ENCODE peak calls at places on chromosomes 11 and 22, in four cellular contexts. One of them, this sample, is unnamed. For H3K27me3, the result is how much of the 10 kb centered on the place peaks cover.

GRCh38 chr11:13297917-13298356 is 20.3 kb downstream of the BMAL1 start:
- DNase-seq in IMR-90: no peak
- DNase-seq in H1: no peak
- DNase-seq in mesendoderm: no peak
- DNase-seq in this sample: no peak

GRCh38 chr22:43424201-43424600 is 12.4 kb downstream of the MPPED1 start:
- DNase-seq in IMR-90: no peak
- DNase-seq in H1: no peak
- DNase-seq in mesendoderm: no peak
- DNase-seq in this sample: no peak

GRCh38 chr11:68546555-68546954 is 86.0 kb downstream of the PPP6R3 start:
- DNase-seq in IMR-90: peak
- DNase-seq in H1: no peak
- DNase-seq in mesendoderm: peak
- DNase-seq in this sample: no peak

GRCh38 chr11:2233693-2234455 is 36.5 kb downstream of the ASCL2 start:
- DNase-seq in IMR-90: no peak
- DNase-seq in H1: no peak
- DNase-seq in mesendoderm: no peak
- DNase-seq in this sample: no peak

GRCh38 chr22:28907311-28908008 is 24.1 kb downstream of the ZNRF3 start:
- DNase-seq in IMR-90: peak
- DNase-seq in H1: no peak
- DNase-seq in mesendoderm: no peak
- DNase-seq in this sample: no peak

GRCh38 chr11:35040221-35040942 is 98.6 kb upstream of the CD44 start:
- DNase-seq in IMR-90: peak
- DNase-seq in H1: no peak
- DNase-seq in mesendoderm: no peak
- DNase-seq in this sample: no peak

GRCh38 chr22:40273319-40273718 is 73.0 kb upstream of the ADSL start:
- DNase-seq in IMR-90: no peak
- DNase-seq in H1: no peak
- DNase-seq in mesendoderm: no peak
- DNase-seq in this sample: no peak

GRCh38 chr11:79229047-79229446 is 211.8 kb downstream of the TENM4 start:
- DNase-seq in IMR-90: no peak
- DNase-seq in H1: no peak
- DNase-seq in mesendoderm: no peak
- DNase-seq in this sample: no peak

GRCh38 chr11:10885703-10886363 is 28.0 kb upstream of the ZBED5 start:
- DNase-seq in IMR-90: peak
- DNase-seq in H1: no peak
- DNase-seq in mesendoderm: no peak
- DNase-seq in this sample: no peak

GRCh38 chr11:97140885-97141494 is 751.2 kb downstream of the JRKL start:
- DNase-seq in IMR-90: no peak
- DNase-seq in H1: no peak
- DNase-seq in mesendoderm: peak
- DNase-seq in this sample: no peak

GRCh38 chr11:76553554-76554476 is 109.0 kb downstream of the EMSY start:
- DNase-seq in IMR-90: no peak
- DNase-seq in H1: no peak
- DNase-seq in mesendoderm: peak
- DNase-seq in this sample: no peak

GRCh38 chr11:76557466-76557865 is 112.6 kb downstream of the EMSY start:
- DNase-seq in IMR-90: no peak
- DNase-seq in H1: no peak
- DNase-seq in mesendoderm: no peak
- DNase-seq in this sample: no peak

GRCh38 chr11:76551400-76551799 is 106.6 kb downstream of the EMSY start:
- DNase-seq in IMR-90: no peak
- DNase-seq in H1: no peak
- DNase-seq in mesendoderm: no peak
- DNase-seq in this sample: no peak

GRCh38 chr11:76552987-76553386 is 108.2 kb downstream of the EMSY start:
- DNase-seq in IMR-90: no peak
- DNase-seq in H1: no peak
- DNase-seq in mesendoderm: no peak
- DNase-seq in this sample: no peak

GRCh38 chr11:76554767-76555166 is 109.9 kb downstream of the EMSY start:
- DNase-seq in IMR-90: no peak
- DNase-seq in H1: no peak
- DNase-seq in mesendoderm: peak
- DNase-seq in this sample: no peak
- H3K27me3 ChIP-seq in IMR-90: under half
- H3K27me3 ChIP-seq in H1: under half
- H3K27me3 ChIP-seq in mesendoderm: under half
- H3K27me3 ChIP-seq in this sample: under half

DNA sequence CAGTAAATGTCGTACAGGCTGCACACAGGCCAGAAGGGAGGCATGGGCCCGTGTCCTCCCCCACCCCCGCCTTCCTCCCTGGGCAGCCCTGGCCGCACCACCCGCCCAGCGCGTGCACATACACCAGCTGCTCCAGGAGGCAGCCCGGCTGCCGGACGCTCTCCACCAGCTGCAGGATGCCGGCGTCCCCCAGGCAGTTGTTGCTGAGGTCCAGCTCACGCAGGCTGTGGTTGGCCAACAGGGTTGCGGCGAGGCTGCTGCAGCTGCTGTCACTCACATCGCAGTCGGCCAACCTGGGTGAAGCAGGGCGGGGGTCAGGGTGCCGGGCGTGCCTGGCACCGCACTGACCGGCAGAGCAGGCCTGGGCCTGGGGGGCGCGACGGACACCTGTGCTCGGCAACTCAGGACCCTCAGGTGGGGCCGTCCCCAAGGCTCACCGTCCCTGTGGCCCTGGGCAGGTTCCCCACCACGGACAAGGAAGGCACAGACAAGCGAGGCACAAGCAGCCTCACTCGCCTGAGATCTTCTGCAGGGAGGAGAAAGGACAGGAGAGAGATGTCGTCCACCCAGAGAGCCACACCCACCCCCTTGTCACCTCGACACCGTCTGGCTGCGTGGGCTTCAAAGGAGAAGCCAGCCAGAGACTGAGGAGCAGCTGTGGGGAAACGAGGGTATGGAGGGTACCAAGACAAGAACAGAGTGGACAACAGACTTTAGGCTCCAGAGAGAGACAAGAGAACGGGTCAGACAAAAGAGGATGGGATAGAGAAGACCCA is 12.1 kb downstream of the RNH1 start:
- DNase-seq in IMR-90: no peak
- DNase-seq in H1: peak
- DNase-seq in mesendoderm: no peak
- DNase-seq in this sample: no peak
- H3K56ac ChIP-seq in IMR-90: no peak
- H3K56ac ChIP-seq in H1: no peak
- H3K56ac ChIP-seq in mesendoderm: no peak
- H3K56ac ChIP-seq in this sample: no peak

GRCh38 chr11:1199689-1200610 is 22.9 kb upstream of the MUC5B start:
- DNase-seq in IMR-90: no peak
- DNase-seq in H1: no peak
- DNase-seq in mesendoderm: no peak
- DNase-seq in this sample: peak

GRCh38 chr11:1197431-1197885 is 25.4 kb upstream of the MUC5B start:
- DNase-seq in IMR-90: no peak
- DNase-seq in H1: no peak
- DNase-seq in mesendoderm: no peak
- DNase-seq in this sample: no peak

GRCh38 chr11:1200611-1201191 is 22.2 kb upstream of the MUC5B start:
- DNase-seq in IMR-90: no peak
- DNase-seq in H1: no peak
- DNase-seq in mesendoderm: no peak
- DNase-seq in this sample: peak

GRCh38 chr11:1197886-1198765 is 24.7 kb upstream of the MUC5B start:
- DNase-seq in IMR-90: no peak
- DNase-seq in H1: no peak
- DNase-seq in mesendoderm: no peak
- DNase-seq in this sample: peak

GRCh38 chr11:1198766-1199688 is 23.8 kb upstream of the MUC5B start:
- DNase-seq in IMR-90: no peak
- DNase-seq in H1: no peak
- DNase-seq in mesendoderm: no peak
- DNase-seq in this sample: peak
- H3K27me3 ChIP-seq in IMR-90: under half
- H3K27me3 ChIP-seq in H1: under half
- H3K27me3 ChIP-seq in mesendoderm: under half
- H3K27me3 ChIP-seq in this sample: under half

DNA sequence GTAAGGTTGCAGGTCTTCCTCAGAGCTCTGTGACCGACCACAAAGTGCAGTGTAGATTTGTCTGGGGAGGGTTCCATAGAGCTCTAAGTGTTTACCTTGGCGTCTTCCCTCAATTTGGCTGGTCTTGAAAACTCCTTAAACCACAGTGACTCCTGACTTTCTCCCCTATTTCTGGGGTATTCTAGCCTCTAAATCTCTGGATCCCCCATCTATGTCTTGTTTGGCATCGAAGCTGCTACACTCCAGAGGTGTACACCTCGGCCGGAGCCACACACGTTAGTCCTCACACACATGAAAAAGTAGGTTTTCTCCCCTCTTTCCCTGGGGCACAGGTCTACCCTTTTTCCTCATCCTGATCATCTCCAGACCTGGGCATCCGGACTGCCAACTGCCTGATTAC is 5.0 kb downstream of the POU2F3 start:
- DNase-seq in IMR-90: no peak
- DNase-seq in H1: no peak
- DNase-seq in mesendoderm: no peak
- DNase-seq in this sample: no peak
- H3K56ac ChIP-seq in IMR-90: no peak
- H3K56ac ChIP-seq in H1: no peak
- H3K56ac ChIP-seq in mesendoderm: no peak
- H3K56ac ChIP-seq in this sample: no peak

GRCh38 chr22:44541671-44542319 is 43.8 kb upstream of the RTL6 start:
- DNase-seq in IMR-90: no peak
- DNase-seq in H1: no peak
- DNase-seq in mesendoderm: no peak
- DNase-seq in this sample: no peak
- H3K27me3 ChIP-seq in IMR-90: under half
- H3K27me3 ChIP-seq in H1: under half
- H3K27me3 ChIP-seq in mesendoderm: under half
- H3K27me3 ChIP-seq in this sample: under half

GRCh38 chr11:31437742-31438435 is 68.2 kb downstream of the DNAJC24 start:
- DNase-seq in IMR-90: peak
- DNase-seq in H1: no peak
- DNase-seq in mesendoderm: no peak
- DNase-seq in this sample: no peak
- H3K56ac ChIP-seq in IMR-90: no peak
- H3K56ac ChIP-seq in H1: no peak
- H3K56ac ChIP-seq in mesendoderm: no peak
- H3K56ac ChIP-seq in this sample: no peak

GRCh38 chr11:104925850-104926249 is 27.6 kb upstream of the CASP12 start:
- DNase-seq in IMR-90: no peak
- DNase-seq in H1: no peak
- DNase-seq in mesendoderm: no peak
- DNase-seq in this sample: no peak

GRCh38 chr11:104928831-104929230 is 30.6 kb upstream of the CASP12 start:
- DNase-seq in IMR-90: no peak
- DNase-seq in H1: no peak
- DNase-seq in mesendoderm: no peak
- DNase-seq in this sample: no peak

GRCh38 chr11:104926771-104927470 is 28.7 kb upstream of the CASP12 start:
- DNase-seq in IMR-90: no peak
- DNase-seq in H1: no peak
- DNase-seq in mesendoderm: peak
- DNase-seq in this sample: peak
- H3K27me3 ChIP-seq in IMR-90: under half
- H3K27me3 ChIP-seq in H1: under half
- H3K27me3 ChIP-seq in mesendoderm: under half
- H3K27me3 ChIP-seq in this sample: under half

GRCh38 chr11:9601041-9601875 is 27.8 kb downstream of the WEE1 start:
- DNase-seq in IMR-90: peak
- DNase-seq in H1: peak
- DNase-seq in mesendoderm: peak
- DNase-seq in this sample: peak

GRCh38 chr11:9600166-9600565 is 26.7 kb downstream of the WEE1 start:
- DNase-seq in IMR-90: no peak
- DNase-seq in H1: peak
- DNase-seq in mesendoderm: no peak
- DNase-seq in this sample: no peak

GRCh38 chr11:9600651-9601040 is 27.2 kb downstream of the WEE1 start:
- DNase-seq in IMR-90: peak
- DNase-seq in H1: peak
- DNase-seq in mesendoderm: peak
- DNase-seq in this sample: no peak

GRCh38 chr11:9594267-9595046 is 21.0 kb downstream of the WEE1 start:
- DNase-seq in IMR-90: peak
- DNase-seq in H1: peak
- DNase-seq in mesendoderm: peak
- DNase-seq in this sample: no peak

GRCh38 chr11:9596926-9597325 is 23.5 kb downstream of the WEE1 start:
- DNase-seq in IMR-90: peak
- DNase-seq in H1: peak
- DNase-seq in mesendoderm: no peak
- DNase-seq in this sample: no peak
- H3K56ac ChIP-seq in IMR-90: no peak
- H3K56ac ChIP-seq in H1: no peak
- H3K56ac ChIP-seq in mesendoderm: no peak
- H3K56ac ChIP-seq in this sample: no peak

GRCh38 chr22:50605349-50606074 is 4.9 kb downstream of the MAPK8IP2 start:
- DNase-seq in IMR-90: no peak
- DNase-seq in H1: no peak
- DNase-seq in mesendoderm: no peak
- DNase-seq in this sample: no peak

GRCh38 chr22:50604623-50605348 is 4.2 kb downstream of the MAPK8IP2 start:
- DNase-seq in IMR-90: no peak
- DNase-seq in H1: no peak
- DNase-seq in mesendoderm: no peak
- DNase-seq in this sample: no peak

GRCh38 chr22:50604256-50604580 is 3.6 kb downstream of the MAPK8IP2 start:
- DNase-seq in IMR-90: no peak
- DNase-seq in H1: no peak
- DNase-seq in mesendoderm: no peak
- DNase-seq in this sample: peak

GRCh38 chr22:50602338-50602700 is 1.7 kb downstream of the MAPK8IP2 start:
- DNase-seq in IMR-90: no peak
- DNase-seq in H1: no peak
- DNase-seq in mesendoderm: no peak
- DNase-seq in this sample: no peak

DNA sequence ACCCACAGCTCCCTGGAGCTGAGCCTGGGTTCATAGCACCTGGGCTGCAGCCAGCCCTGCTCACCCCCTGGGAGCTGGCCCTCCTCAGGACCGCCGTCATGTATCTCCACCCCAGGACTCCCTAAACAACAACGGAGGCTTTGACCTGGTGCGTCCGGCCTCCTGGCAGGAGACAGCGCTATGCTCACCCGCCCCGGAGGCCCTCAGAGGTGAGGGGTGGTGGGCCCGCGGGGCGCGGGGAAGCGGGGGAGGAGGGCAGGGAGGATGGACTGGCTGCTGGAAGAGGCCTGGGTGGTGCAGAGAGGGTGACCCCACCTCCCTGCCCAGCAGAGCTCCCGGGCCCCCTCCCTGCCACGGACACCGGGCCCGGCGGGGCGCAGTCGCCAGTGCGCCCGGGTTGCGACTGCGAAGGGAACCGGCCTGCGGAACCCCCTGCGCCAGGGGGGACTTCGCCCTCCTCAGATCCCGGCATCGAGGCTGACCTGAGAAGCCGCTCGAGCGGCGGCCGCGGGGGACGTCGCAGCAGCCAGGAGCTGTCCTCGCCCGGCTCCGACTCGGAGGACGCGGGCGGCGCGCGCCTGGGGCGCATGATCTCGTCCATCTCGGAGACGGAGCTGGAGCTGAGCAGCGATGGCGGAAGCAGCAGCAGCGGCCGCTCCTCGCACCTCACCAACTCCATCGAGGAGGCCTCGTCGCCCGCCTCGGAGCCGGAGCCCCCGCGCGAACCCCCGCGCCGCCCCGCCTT is 3.1 kb downstream of the MAPK8IP2 start:
- DNase-seq in IMR-90: no peak
- DNase-seq in H1: no peak
- DNase-seq in mesendoderm: no peak
- DNase-seq in this sample: no peak
- H3K27me3 ChIP-seq in IMR-90: half or more
- H3K27me3 ChIP-seq in H1: half or more
- H3K27me3 ChIP-seq in mesendoderm: under half
- H3K27me3 ChIP-seq in this sample: under half

This sample was measured in H9.